ENCODE peak calls at places on chromosomes 3 and 15, in seven cellular contexts. E is GM12865, J is body of pancreas, F is keratinocyte, V is astrocyte of the cerebellum, L is GM10248, P is breast epithelium. C is an unnamed sample.

GRCh38 chr15:75704263-75704615 is 8.4 kb downstream of the CSPG4 start:
- DNase-seq in J (no peak), F (no peak), L (no peak), E (no peak), V (no peak), P (no peak), C (no peak)

GRCh38 chr3:110859993-110860392 is 211.6 kb upstream of the NECTIN3 start:
- DNase-seq in E (no peak), P (no peak), V (no peak), J (no peak), L (no peak), F (no peak), C (no peak)

GRCh38 chr3:126129408-126129891 is 45.5 kb upstream of the SLC41A3 start:
- DNase-seq in P (peak), J (peak), V (no peak), L (no peak), F (no peak), E (no peak), C (no peak)

GRCh38 chr3:13896473-13897154 is 16.7 kb upstream of the WNT7A start:
- DNase-seq in P (no peak), E (peak), F (no peak), L (peak), J (peak), V (peak), C (peak)

GRCh38 chr3:51703776-51704510 is 2.9 kb upstream of the GRM2 start:
- DNase-seq in E (no peak), P (no peak), L (no peak), J (no peak), F (no peak), V (no peak), C (no peak)

GRCh38 chr3:136856665-136857064 is 5.3 kb upstream of the NCK1 start:
- DNase-seq in E (no peak), P (no peak), F (no peak), L (no peak), J (no peak), V (no peak), C (no peak)

GRCh38 chr3:126948980-126949535 is 33.9 kb upstream of the PLXNA1 start:
- DNase-seq in V (no peak), L (no peak), P (no peak), J (no peak), F (no peak), E (no peak), C (no peak)

GRCh38 chr3:21531909-21532308 is 219.1 kb downstream of the ZNF385D start:
- DNase-seq in E (no peak), P (no peak), F (no peak), V (no peak), J (no peak), L (no peak), C (no peak)

GRCh38 chr3:69932501-69932900 is 67.0 kb upstream of the SAMMSON start:
- DNase-seq in V (no peak), P (no peak), E (no peak), J (no peak), L (no peak), F (no peak), C (no peak)

GRCh38 chr3:129942296-129942695 is 32.2 kb upstream of the TRH start:
- DNase-seq in F (no peak), P (peak), L (peak), E (peak), J (peak), V (peak), C (peak)

GRCh38 chr3:27628029-27628750 is 93.9 kb downstream of the EOMES start:
- DNase-seq in F (no peak), P (no peak), E (no peak), J (no peak), V (no peak), L (no peak), C (no peak)

GRCh38 chr15:101578443-101578894 is 73.7 kb downstream of the TM2D3 start:
- DNase-seq in E (peak), P (no peak), L (peak), J (peak), V (no peak), F (no peak), C (peak)

GRCh38 chr3:133451309-133451708 is 51.5 kb downstream of the BFSP2 start:
- DNase-seq in V (no peak), E (no peak), F (no peak), L (no peak), J (no peak), P (no peak), C (no peak)

GRCh38 chr15:80662129-80662528 is 33.0 kb upstream of the ABHD17C start:
- DNase-seq in F (no peak), J (no peak), L (no peak), V (no peak), P (no peak), E (no peak), C (no peak)

GRCh38 chr3:37262816-37263393 is 88.5 kb upstream of the LRRFIP2 start:
- DNase-seq in L (no peak), V (no peak), E (no peak), F (no peak), J (no peak), P (no peak), C (no peak)

GRCh38 chr3:185744997-185745843 is 79.6 kb downstream of the IGF2BP2 start:
- DNase-seq in J (no peak), V (peak), E (peak), P (no peak), F (no peak), L (peak), C (peak)

GRCh38 chr3:112604536-112604935 is 36.4 kb downstream of the CCDC80 start:
- DNase-seq in V (peak), E (no peak), F (no peak), P (no peak), J (no peak), L (no peak), C (no peak)

GRCh38 chr3:78041486-78041885 is 1001.6 kb downstream of the ROBO2 start:
- DNase-seq in E (no peak), P (no peak), V (peak), L (no peak), J (no peak), F (no peak), C (no peak)

GRCh38 chr3:90091557-90091956 is 984.1 kb downstream of the EPHA3 start:
- DNase-seq in P (no peak), F (no peak), E (peak), L (no peak), V (peak), J (no peak), C (no peak)

GRCh38 chr3:77372018-77372417 is 332.1 kb downstream of the ROBO2 start:
- DNase-seq in P (no peak), E (no peak), L (no peak), F (no peak), V (no peak), J (no peak), C (no peak)

GRCh38 chr3:99962703-99963102 is 145.0 kb downstream of the CMSS1 start:
- DNase-seq in V (peak), P (no peak), J (no peak), F (no peak), E (no peak), L (no peak), C (no peak)

GRCh38 chr15:74863239-74864056 is 9.7 kb downstream of the SCAMP2 start:
- DNase-seq in J (no peak), E (no peak), V (no peak), F (no peak), P (no peak), L (no peak), C (no peak)

GRCh38 chr3:133152821-133153220 is 114.6 kb downstream of the TMEM108 start:
- DNase-seq in F (no peak), J (no peak), P (no peak), E (no peak), L (no peak), V (no peak), C (no peak)

GRCh38 chr15:91202510-91202909 is 102.5 kb downstream of the SV2B start:
- DNase-seq in V (no peak), J (no peak), E (no peak), L (no peak), P (no peak), F (no peak), C (no peak)

GRCh38 chr3:52493232-52494017 is 1.7 kb upstream of the STAB1 start:
- DNase-seq in F (no peak), L (no peak), J (no peak), E (no peak), P (no peak), V (no peak), C (no peak)

GRCh38 chr3:48938156-48938555 is 19.5 kb downstream of the ARIH2 start:
- DNase-seq in J (no peak), P (no peak), E (no peak), F (no peak), L (no peak), V (no peak), C (no peak)

GRCh38 chr3:188431553-188431952 is 277.6 kb downstream of the LPP start:
- DNase-seq in L (no peak), E (no peak), P (no peak), J (no peak), V (no peak), F (peak), C (no peak)

GRCh38 chr15:92149469-92149868 is 244.2 kb upstream of the ST8SIA2 start:
- DNase-seq in V (no peak), L (no peak), E (no peak), J (no peak), P (no peak), F (no peak), C (no peak)

GRCh38 chr3:73530030-73530411 is 94.7 kb downstream of the PDZRN3 start:
- DNase-seq in E (no peak), P (no peak), V (peak), J (no peak), F (no peak), L (no peak), C (no peak)

GRCh38 chr3:162738778-162739177 is 1242.2 kb downstream of the OTOL1 start:
- DNase-seq in F (no peak), J (no peak), E (no peak), V (peak), P (no peak), L (no peak), C (no peak)

GRCh38 chr3:59607628-59608027 is 557.8 kb upstream of the CFAP20DC start:
- DNase-seq in L (no peak), F (no peak), E (no peak), J (no peak), P (no peak), V (no peak), C (no peak)

GRCh38 chr3:111971533-111971932 is 7.3 kb upstream of the ABHD10 start:
- DNase-seq in V (no peak), P (no peak), E (no peak), J (no peak), L (no peak), F (no peak), C (no peak)

GRCh38 chr3:176490357-176490756 is 706.9 kb downstream of the TBL1XR1 start:
- DNase-seq in P (no peak), E (peak), J (no peak), F (no peak), L (no peak), V (no peak), C (no peak)
- TF ChIP-seq CTCF in P (no peak), E (no peak), J (no peak), F (no peak), L (no peak), V (no peak), C (no peak)

GRCh38 chr15:62125763-62126162 is 39.3 kb downstream of the C2CD4B start:
- DNase-seq in E (peak), F (no peak), J (peak), P (no peak), V (no peak), L (no peak), C (no peak)
- TF ChIP-seq CTCF in E (no peak), F (peak), J (peak), P (peak), V (peak), L (no peak), C (no peak)

DNA sequence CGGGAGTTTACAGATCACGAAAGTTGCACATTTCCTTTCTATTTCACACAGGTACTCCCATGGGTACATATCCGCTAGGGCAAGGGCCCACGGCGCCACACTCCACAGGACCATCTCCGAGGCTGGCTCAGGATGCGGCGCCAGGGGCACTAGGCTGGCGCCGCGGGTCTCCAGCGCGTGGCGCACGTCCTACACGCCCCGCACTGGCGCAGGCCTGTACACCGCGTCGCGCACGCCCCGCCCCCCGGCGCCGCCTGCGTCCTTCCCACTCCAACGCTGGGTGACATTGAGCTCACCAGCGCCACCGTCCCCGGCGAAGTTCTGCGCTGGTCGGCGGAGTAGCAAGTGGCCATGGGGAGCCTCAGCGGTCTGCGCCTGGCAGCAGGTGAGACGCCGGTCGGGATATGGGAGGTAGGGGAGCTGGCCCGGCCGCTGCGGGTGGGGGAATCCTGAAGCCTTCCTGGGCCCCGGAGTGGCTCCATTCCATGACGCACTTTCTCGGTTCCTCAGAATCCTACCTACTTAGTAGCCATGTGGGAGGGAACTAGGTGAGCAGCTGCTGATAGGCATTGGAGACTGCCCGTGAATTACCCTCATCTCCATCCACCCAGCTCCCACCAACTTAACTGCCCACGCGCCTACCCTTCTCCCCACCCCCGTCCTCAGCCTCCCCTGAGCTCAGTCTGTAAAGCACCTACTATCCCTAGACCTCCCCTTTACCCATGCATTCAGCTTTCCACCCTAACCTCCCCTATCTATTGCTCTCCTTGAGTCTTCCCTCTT is at the start of gene FAM162A:
- DNase-seq in E (peak), V (peak), P (peak), J (peak), F (peak), L (peak), C (peak)
- TF ChIP-seq CTCF in E (peak), V (peak), P (peak), J (peak), F (peak), L (peak), C (peak)

DNA sequence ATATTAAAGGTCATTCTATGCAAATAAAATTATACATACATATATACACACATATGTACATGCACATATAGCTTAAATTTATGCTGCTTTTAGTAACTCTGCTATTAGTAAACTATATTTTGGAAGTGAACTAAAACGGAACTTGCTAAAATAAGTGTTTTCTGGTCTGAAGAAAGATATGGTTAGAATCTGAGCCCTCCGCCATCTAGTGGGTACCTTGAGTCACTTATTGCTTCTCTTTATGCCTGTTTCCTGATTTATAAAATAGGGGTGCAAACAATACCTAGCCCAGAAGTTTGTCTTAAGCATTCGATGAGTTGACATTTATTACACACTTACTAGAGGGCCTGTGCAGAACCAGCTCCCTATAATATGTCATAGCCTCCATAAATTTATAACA is 255.7 kb downstream of the CNTN6 start:
- DNase-seq in L (no peak), P (no peak), J (no peak), E (no peak), V (no peak), F (no peak), C (no peak)
- TF ChIP-seq CTCF in L (no peak), P (no peak), J (no peak), E (no peak), V (no peak), F (no peak), C (no peak)

GRCh38 chr3:191813245-191813644 is 352.3 kb downstream of the PYDC2 start:
- DNase-seq in F (no peak), E (no peak), L (no peak), V (no peak), J (no peak), P (no peak), C (no peak)

GRCh38 chr3:191804935-191805334 is 344.0 kb downstream of the PYDC2 start:
- DNase-seq in L (no peak), E (no peak), F (no peak), P (no peak), J (no peak), V (no peak), C (no peak)

DNA sequence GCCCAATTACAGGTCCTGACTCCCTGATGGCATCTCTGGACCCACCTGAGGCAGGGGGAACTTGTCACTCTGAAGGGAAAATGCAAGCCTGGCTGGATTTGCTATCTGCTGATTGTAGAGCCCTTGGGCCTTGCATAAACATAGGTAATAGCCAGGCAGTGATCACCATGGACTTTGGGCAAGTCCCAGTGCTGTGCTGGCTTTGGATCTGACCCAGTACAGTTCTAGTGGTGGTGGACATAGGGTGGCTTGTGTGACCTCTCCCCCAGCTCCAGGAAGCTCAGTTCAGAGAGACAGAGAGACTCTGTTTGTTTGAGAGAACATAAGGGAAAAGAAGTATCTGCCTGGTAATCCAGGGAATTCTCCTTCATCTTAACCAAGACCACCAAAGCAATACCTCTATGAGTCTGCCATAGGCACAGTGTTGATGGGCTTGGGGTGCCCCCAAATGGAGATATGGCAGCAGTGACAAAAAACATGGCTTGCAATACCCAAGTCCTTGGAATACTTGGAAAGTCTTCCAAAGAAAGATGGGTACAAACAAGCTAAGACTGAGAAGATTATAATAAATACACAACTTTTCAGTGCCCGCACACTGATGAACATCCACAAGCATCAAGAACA is 348.5 kb downstream of the PYDC2 start:
- DNase-seq in J (no peak), F (no peak), L (no peak), E (no peak), P (no peak), V (no peak), C (no peak)
- TF ChIP-seq CTCF in J (no peak), F (no peak), L (no peak), E (no peak), P (no peak), V (peak), C (no peak)

DNA sequence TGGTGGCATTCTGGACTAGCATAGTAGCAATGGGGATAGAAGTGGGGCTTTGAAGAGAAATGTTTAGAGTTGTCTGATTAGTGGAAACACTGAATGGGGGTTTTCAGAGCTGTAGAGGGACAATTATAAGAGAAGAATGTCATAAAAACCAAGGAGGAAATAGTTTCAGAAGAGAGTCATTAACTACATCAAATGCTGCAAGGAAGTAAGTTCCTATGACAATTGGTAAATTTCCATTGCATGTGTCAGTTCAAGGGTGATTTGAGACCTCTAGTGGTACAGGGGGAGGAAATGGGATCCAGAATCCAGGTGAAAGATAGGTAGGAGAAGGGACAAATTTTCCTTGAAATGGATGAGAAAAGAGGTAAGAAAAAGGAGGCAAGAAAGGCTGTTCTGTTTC is 68.3 kb upstream of the TBC1D5 start:
- DNase-seq in P (no peak), L (no peak), F (no peak), V (no peak), E (no peak), J (no peak), C (no peak)
- TF ChIP-seq CTCF in P (no peak), L (no peak), F (peak), V (peak), E (no peak), J (no peak), C (no peak)

GRCh38 chr15:45666119-45666875 is 31.5 kb downstream of the SQOR start:
- DNase-seq in V (no peak), F (no peak), E (no peak), P (no peak), L (no peak), J (no peak), C (no peak)
- TF ChIP-seq CTCF in V (no peak), F (peak), E (no peak), P (no peak), L (no peak), J (no peak), C (no peak)

C was measured in GM20000.